ENCODE peak calls at places on chromosomes 16 and 17, in nine cellular contexts. X is neural crest cell, R is heart left ventricle, I is left ventricle myocardium inferior, L is sigmoid colon, T is progenitor cell of endocrine pancreas, P is astrocyte of the cerebellum, V is fibroblast of mammary gland, K is A549. C is an unnamed sample.

GRCh38 chr17:61534414-61534813 is 56.6 kb downstream of the NACA2 start:
- DNase-seq in X (no peak), R (no peak), I (no peak), L (no peak), T (no peak), P (no peak), V (no peak), K (no peak), C (no peak)

GRCh38 chr16:1194665-1195392 is 30.2 kb downstream of the TPSG1 start:
- DNase-seq in X (peak; percentile 52), R (no peak), I (no peak), L (no peak), T (peak; percentile 38), P (no peak), V (no peak), K (no peak), C (no peak)

GRCh38 chr16:57145964-57146647 is 39.7 kb downstream of the PSME3IP1 start:
- DNase-seq in X (no peak), R (no peak), I (no peak), L (peak; percentile 58), T (no peak), P (no peak), V (no peak), K (no peak), C (no peak)

GRCh38 chr17:69501591-69502468 is 87.3 kb downstream of the MAP2K6 start:
- DNase-seq in X (no peak), R (peak; percentile 15), I (no peak), L (no peak), T (peak; percentile 14), P (peak; percentile 96), V (peak; percentile 77), K (peak; percentile 37), C (peak; percentile 65)

GRCh38 chr16:85696761-85697160 is 8.0 kb upstream of the GINS2 start:
- DNase-seq in X (no peak), R (no peak), I (no peak), L (no peak), T (no peak), P (no peak), V (no peak), K (no peak), C (no peak)

GRCh38 chr17:41959336-41960095 is 7.1 kb upstream of the CNP start:
- DNase-seq in X (peak; percentile 43), R (no peak), I (no peak), L (no peak), T (no peak), P (peak; percentile 37), V (peak; percentile 69), K (peak; percentile 76), C (peak; percentile 55)

GRCh38 chr17:30336369-30337171 is 2.7 kb upstream of the TMIGD1 start:
- DNase-seq in X (peak; percentile 37), R (no peak), I (no peak), L (no peak), T (no peak), P (no peak), V (peak; percentile 64), K (peak; percentile 66), C (peak; percentile 78)

GRCh38 chr17:36937961-36938565 is 788 bp downstream of the LHX1 start:
- DNase-seq in X (peak; percentile 31), R (no peak), I (no peak), L (no peak), T (no peak), P (no peak), V (peak; percentile 16), K (no peak), C (peak; percentile 26)

GRCh38 chr16:80299416-80299815 is 241.4 kb upstream of the DYNLRB2 start:
- DNase-seq in X (no peak), R (no peak), I (no peak), L (no peak), T (no peak), P (no peak), V (no peak), K (no peak), C (no peak)

GRCh38 chr16:66058181-66058580 is 308.3 kb upstream of the CDH5 start:
- DNase-seq in X (no peak), R (no peak), I (no peak), L (no peak), T (no peak), P (peak; percentile 96), V (peak; percentile 64), K (no peak), C (no peak)

GRCh38 chr16:85525464-85526117 is 87.5 kb upstream of the GSE1 start:
- DNase-seq in X (no peak), R (no peak), I (no peak), L (no peak), T (no peak), P (no peak), V (no peak), K (no peak), C (no peak)

GRCh38 chr17:3843935-3844516 is 2.0 kb downstream of the NCBP3 start:
- DNase-seq in X (no peak), R (no peak), I (no peak), L (no peak), T (no peak), P (no peak), V (peak; percentile 34), K (peak; percentile 87), C (peak; percentile 60)

GRCh38 chr17:51814521-51814920 is 344.0 kb downstream of the CA10 start:
- DNase-seq in X (no peak), R (no peak), I (no peak), L (no peak), T (no peak), P (no peak), V (no peak), K (no peak), C (no peak)

GRCh38 chr17:29909604-29910003 is 20.4 kb downstream of the SSH2 start:
- DNase-seq in X (no peak), R (no peak), I (no peak), L (no peak), T (no peak), P (no peak), V (peak; percentile 15), K (no peak), C (no peak)

GRCh38 chr16:67842509-67843342 is 606 bp downstream of the THAP11 start:
- DNase-seq in X (peak; percentile 49), R (peak; percentile 53), I (peak; percentile 65), L (peak; percentile 82), T (peak; percentile 52), P (no peak), V (peak; percentile 45), K (no peak), C (peak; percentile 37)

GRCh38 chr16:4681471-4682083 is 11.8 kb upstream of the NUDT16L1 start:
- DNase-seq in X (no peak), R (no peak), I (no peak), L (no peak), T (no peak), P (no peak), V (no peak), K (no peak), C (no peak)

GRCh38 chr17:75679706-75680201 is 12.6 kb downstream of the SAP30BP start:
- DNase-seq in X (no peak), R (peak; percentile 50), I (no peak), L (no peak), T (no peak), P (no peak), V (no peak), K (peak; percentile 83), C (peak; percentile 92)

GRCh38 chr16:4015991-4016325 is 100.3 kb downstream of the ADCY9 start:
- DNase-seq in X (no peak), R (no peak), I (no peak), L (no peak), T (no peak), P (no peak), V (no peak), K (no peak), C (no peak)

DNA sequence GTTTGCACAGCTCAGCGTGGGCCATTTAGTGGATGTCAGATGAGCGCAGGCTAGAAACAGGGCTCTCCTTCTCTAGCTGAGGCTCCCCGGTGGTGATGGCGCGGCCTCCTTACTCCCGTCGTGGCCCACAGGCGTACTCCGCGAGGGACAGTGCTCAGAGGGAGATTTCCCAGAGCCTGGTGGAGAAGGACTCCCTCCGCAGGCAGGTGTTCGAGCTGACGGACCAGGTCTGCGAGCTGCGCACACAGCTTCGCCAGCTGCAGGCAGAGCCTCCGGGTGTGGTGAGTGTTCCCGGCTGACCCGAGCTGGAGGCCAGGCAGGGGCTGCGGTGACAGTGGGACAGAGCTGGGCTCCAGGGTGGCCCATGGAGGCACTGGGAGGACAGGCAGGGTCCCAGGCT is 21.4 kb downstream of the CARD14 start:
- DNase-seq in X (no peak), R (no peak), I (no peak), L (no peak), T (no peak), P (no peak), V (no peak), K (no peak), C (no peak)
- TF ChIP-seq CTCF in X (no peak), R (no peak), I (no peak), L (no peak), T (no peak), P (no peak), V (no peak), K (no peak), C (no peak)

DNA sequence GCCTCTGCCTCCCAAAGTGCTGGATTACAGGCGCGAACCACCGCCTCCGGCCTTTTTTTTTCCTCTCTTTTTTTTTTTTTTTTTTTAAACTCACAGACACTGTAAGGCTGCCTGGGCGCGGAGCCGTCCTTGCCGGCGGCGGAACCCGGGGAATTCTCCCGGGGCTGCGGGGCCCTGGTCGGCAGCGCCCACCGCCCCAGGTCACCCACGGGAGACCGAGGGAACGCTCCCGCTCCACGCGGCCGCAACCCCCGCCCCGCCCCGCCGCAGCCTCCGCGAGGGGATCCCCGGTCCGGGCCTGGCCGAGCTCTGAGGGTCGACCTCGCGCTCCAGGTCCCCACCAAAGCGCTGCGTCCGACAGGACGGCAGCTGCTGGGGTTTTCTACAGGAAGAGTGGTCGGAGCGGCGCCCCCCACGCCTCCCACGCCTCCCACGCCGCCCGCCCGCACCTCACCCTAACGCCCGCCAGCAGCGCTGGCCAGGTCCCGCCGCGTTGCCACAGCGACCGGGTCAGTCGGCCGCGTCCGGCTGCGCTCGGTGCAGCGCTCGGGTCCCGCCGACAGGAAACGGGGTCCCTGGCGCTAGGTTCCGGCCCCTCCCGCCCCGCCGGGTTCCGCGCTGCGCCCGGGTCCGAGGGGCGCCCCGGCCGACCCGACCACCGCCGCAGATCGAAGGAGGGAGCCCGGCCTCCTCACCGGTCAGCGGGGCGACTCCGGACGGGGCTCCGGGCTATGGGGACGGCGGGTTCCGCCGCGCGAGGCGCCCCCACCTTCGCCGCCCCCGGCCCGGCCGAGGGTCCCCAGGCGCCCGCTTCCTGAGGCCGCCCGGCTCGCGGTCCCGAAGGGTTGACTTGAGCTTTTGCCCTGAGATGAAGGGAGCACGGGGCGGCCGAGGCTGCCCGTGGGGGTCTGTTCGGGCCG is at the start of gene CCDC57:
- DNase-seq in X (peak; percentile 73), R (peak; percentile 87), I (peak; percentile 83), L (peak; percentile 91), T (peak; percentile 77), P (peak; percentile 37), V (peak; percentile 68), K (peak; percentile 92), C (peak; percentile 67)
- TF ChIP-seq CTCF in X (peak; percentile 13), R (no peak), I (peak; percentile 26), L (no peak), T (no peak), P (no peak), V (no peak), K (no peak), C (no peak)

GRCh38 chr17:45953561-45953960 is 45.5 kb upstream of the STH start:
- DNase-seq in X (no peak), R (no peak), I (no peak), L (no peak), T (no peak), P (no peak), V (no peak), K (no peak), C (no peak)
- TF ChIP-seq CTCF in X (no peak), R (no peak), I (no peak), L (no peak), T (no peak), P (no peak), V (no peak), K (no peak), C (no peak)

GRCh38 chr17:32876414-32877163 is at the start of gene MYO1D:
- DNase-seq in X (peak; percentile 26), R (peak; percentile 52), I (peak; percentile 25), L (peak; percentile 74), T (peak; percentile 71), P (no peak), V (no peak), K (peak; percentile 35), C (peak; percentile 70)
- TF ChIP-seq CTCF in X (peak; percentile 54), R (no peak), I (peak; percentile 42), L (no peak), T (peak; percentile 67), P (peak; percentile 31), V (no peak), K (no peak), C (peak; percentile 52)